ENCODE peak calls at places on chromosomes 12 and 14, in seven cellular contexts. X is GM23248; J is cardiac muscle cell; V is NCI-H748 treated with DMSO at 0.1 percent for 48 hours; E is effector memory CD4-positive, alpha-beta T cell; R is lower lobe of right lung; I is activated CD4-positive, alpha-beta T cell treated with anti-CD3 and anti-CD28 coated beads, Interleukin-2, amount 50 U/mL, for 1 hour. B is an unnamed sample.

GRCh38 chr12:3242199-3242863 is 165.2 kb downstream of the TSPAN9 start:
- DNase-seq in X (no peak), J (no peak), V (no peak), E (no peak), R (no peak), I (no peak), B (no peak)

GRCh38 chr12:28759334-28759733 is 389.7 kb upstream of the FAR2 start:
- DNase-seq in X (peak), J (peak), V (no peak), E (no peak), R (no peak), I (no peak), B (no peak)

GRCh38 chr14:68797180-68797670 is 4.4 kb upstream of the ZFP36L1 start:
- DNase-seq in X (no peak), J (no peak), V (no peak), E (no peak), R (no peak), I (no peak), B (no peak)

GRCh38 chr12:113987261-113988063 is 21.3 kb upstream of the RBM19 start:
- DNase-seq in X (no peak), J (no peak), V (no peak), E (no peak), R (no peak), I (no peak), B (no peak)

GRCh38 chr12:24482882-24483604 is 465.9 kb downstream of the BCAT1 start:
- DNase-seq in X (no peak), J (no peak), V (no peak), E (no peak), R (no peak), I (no peak), B (no peak)

GRCh38 chr12:45278447-45278846 is 62.6 kb downstream of the ANO6 start:
- DNase-seq in X (no peak), J (no peak), V (no peak), E (no peak), R (no peak), I (no peak), B (no peak)

GRCh38 chr12:104653730-104654328 is 197.1 kb downstream of the CHST11 start:
- DNase-seq in X (peak), J (no peak), V (no peak), E (no peak), R (no peak), I (no peak), B (no peak)

GRCh38 chr12:26327975-26328635 is 132.7 kb downstream of the SSPN start:
- DNase-seq in X (no peak), J (no peak), V (no peak), E (no peak), R (no peak), I (no peak), B (no peak)

GRCh38 chr14:55881577-55882241 is 236.5 kb upstream of the PELI2 start:
- DNase-seq in X (peak), J (peak), V (no peak), E (no peak), R (no peak), I (no peak), B (no peak)

GRCh38 chr12:8943565-8944186 is 5.8 kb downstream of the M6PR start:
- DNase-seq in X (no peak), J (no peak), V (no peak), E (no peak), R (no peak), I (no peak), B (no peak)

GRCh38 chr12:76685246-76685678 is 78.7 kb upstream of the ZDHHC17 start:
- DNase-seq in X (peak), J (peak), V (no peak), E (no peak), R (no peak), I (no peak), B (no peak)

GRCh38 chr12:24815087-24815423 is 133.8 kb downstream of the BCAT1 start:
- DNase-seq in X (no peak), J (no peak), V (no peak), E (no peak), R (no peak), I (no peak), B (no peak)

GRCh38 chr12:109518820-109519665 is 41.6 kb downstream of the UBE3B start:
- DNase-seq in X (peak), J (peak), V (peak), E (no peak), R (peak), I (peak), B (peak)

GRCh38 chr12:91307957-91308705 is 125.5 kb upstream of the DCN start:
- DNase-seq in X (no peak), J (no peak), V (no peak), E (no peak), R (no peak), I (no peak), B (no peak)

GRCh38 chr12:112946236-112947000 is 8.1 kb downstream of the OAS3 start:
- DNase-seq in X (no peak), J (no peak), V (no peak), E (no peak), R (no peak), I (no peak), B (no peak)

GRCh38 chr12:93990832-93991748 is 157.3 kb upstream of the PLXNC1 start:
- DNase-seq in X (peak), J (peak), V (peak), E (no peak), R (no peak), I (no peak), B (no peak)

GRCh38 chr14:64293976-64294671 is at the start of gene ESR2:
- DNase-seq in X (peak), J (peak), V (peak), E (no peak), R (peak), I (peak), B (no peak)

GRCh38 chr14:67653651-67654280 is 20.7 kb downstream of the VTI1B start:
- DNase-seq in X (peak), J (peak), V (no peak), E (no peak), R (no peak), I (no peak), B (no peak)

GRCh38 chr12:132139912-132140311 is 4.2 kb downstream of the DDX51 start:
- DNase-seq in X (no peak), J (no peak), V (no peak), E (no peak), R (no peak), I (no peak), B (no peak)

GRCh38 chr12:49331360-49332222 is 5.4 kb downstream of the C1QL4 start:
- DNase-seq in X (peak), J (peak), V (peak), E (no peak), R (peak), I (no peak), B (no peak)

GRCh38 chr12:53659609-53660008 is 16.3 kb downstream of the ATP5MC2 start:
- DNase-seq in X (no peak), J (peak), V (no peak), E (no peak), R (no peak), I (no peak), B (no peak)

GRCh38 chr12:77133566-77133965 is 68.2 kb upstream of the E2F7 start:
- DNase-seq in X (peak), J (peak), V (no peak), E (no peak), R (no peak), I (no peak), B (no peak)

GRCh38 chr14:44531648-44532047 is 24.6 kb upstream of the FSCB start:
- DNase-seq in X (no peak), J (peak), V (no peak), E (no peak), R (no peak), I (no peak), B (no peak)

GRCh38 chr12:19191089-19191488 is 61.6 kb downstream of the PLEKHA5 start:
- DNase-seq in X (no peak), J (no peak), V (no peak), E (no peak), R (no peak), I (no peak), B (no peak)

GRCh38 chr12:53308276-53308675 is 8.8 kb downstream of the MYG1 start:
- DNase-seq in X (no peak), J (no peak), V (no peak), E (no peak), R (no peak), I (no peak), B (no peak)

GRCh38 chr12:30982413-30982812 is 55.9 kb downstream of the TSPAN11 start:
- DNase-seq in X (no peak), J (no peak), V (no peak), E (no peak), R (no peak), I (no peak), B (no peak)

GRCh38 chr12:106903241-106903950 is 52.3 kb upstream of the TMEM263 start:
- DNase-seq in X (peak), J (peak), V (peak), E (peak), R (peak), I (peak), B (peak)

GRCh38 chr14:95206534-95206933 is 49.2 kb upstream of the DICER1 start:
- DNase-seq in X (no peak), J (peak), V (no peak), E (no peak), R (no peak), I (no peak), B (no peak)

GRCh38 chr12:121532503-121533390 is 48.1 kb downstream of the KDM2B start:
- DNase-seq in X (peak), J (peak), V (no peak), E (no peak), R (no peak), I (no peak), B (no peak)

GRCh38 chr14:69985456-69985855 is 106.2 kb downstream of the SMOC1 start:
- DNase-seq in X (peak), J (peak), V (no peak), E (no peak), R (no peak), I (no peak), B (no peak)

GRCh38 chr14:55366271-55366670 is 45.4 kb downstream of the ATG14 start:
- DNase-seq in X (peak), J (no peak), V (no peak), E (no peak), R (no peak), I (no peak), B (no peak)

GRCh38 chr12:56021882-56022497 is 1.1 kb downstream of the IKZF4 start:
- DNase-seq in X (no peak), J (no peak), V (no peak), E (no peak), R (no peak), I (no peak), B (no peak)

B was measured in natural killer cell.